ENCODE peak calls at places on chromosomes 4 and X, in five cellular contexts. One of them, this sample, is unnamed. For H3K27me3, the result is how much of the 10 kb centered on the place peaks cover.

GRCh38 chr4:41129128-41129754 is 85.1 kb downstream of the APBB2 start:
- DNase-seq in left ventricle myocardium inferior: no peak
- DNase-seq in Peyer's patch: no peak
- DNase-seq in neural progenitor cell: no peak
- DNase-seq in sigmoid colon: no peak
- DNase-seq in this sample: no peak

GRCh38 chr4:54276633-54277426 is 47.7 kb downstream of the PDGFRA start:
- DNase-seq in Peyer's patch: no peak
- DNase-seq in sigmoid colon: no peak
- DNase-seq in left ventricle myocardium inferior: no peak
- DNase-seq in neural progenitor cell: peak
- DNase-seq in this sample: peak

GRCh38 chr4:43089730-43090129 is 197.2 kb downstream of the GRXCR1 start:
- DNase-seq in neural progenitor cell: no peak
- DNase-seq in sigmoid colon: no peak
- DNase-seq in Peyer's patch: no peak
- DNase-seq in left ventricle myocardium inferior: no peak
- DNase-seq in this sample: no peak

GRCh38 chrX:131063613-131064012 is 5.5 kb downstream of the ARHGAP36 start:
- DNase-seq in sigmoid colon: no peak
- DNase-seq in Peyer's patch: no peak
- DNase-seq in left ventricle myocardium inferior: no peak
- DNase-seq in neural progenitor cell: peak
- DNase-seq in this sample: no peak

GRCh38 chr4:165627548-165627947 is 245.5 kb upstream of the TLL1 start:
- DNase-seq in Peyer's patch: no peak
- DNase-seq in left ventricle myocardium inferior: no peak
- DNase-seq in neural progenitor cell: no peak
- DNase-seq in sigmoid colon: no peak
- DNase-seq in this sample: no peak

GRCh38 chr4:173958445-173958844 is 325.0 kb downstream of the FBXO8 start:
- DNase-seq in left ventricle myocardium inferior: no peak
- DNase-seq in Peyer's patch: no peak
- DNase-seq in sigmoid colon: no peak
- DNase-seq in neural progenitor cell: no peak
- DNase-seq in this sample: no peak

GRCh38 chrX:111164728-111165127 is 68.7 kb downstream of the PAK3 start:
- DNase-seq in neural progenitor cell: peak
- DNase-seq in Peyer's patch: no peak
- DNase-seq in sigmoid colon: no peak
- DNase-seq in left ventricle myocardium inferior: no peak
- DNase-seq in this sample: no peak

GRCh38 chr4:66376921-66377320 is 706.6 kb upstream of the EPHA5 start:
- DNase-seq in neural progenitor cell: no peak
- DNase-seq in Peyer's patch: no peak
- DNase-seq in sigmoid colon: no peak
- DNase-seq in left ventricle myocardium inferior: no peak
- DNase-seq in this sample: no peak

GRCh38 chrX:34918091-34918736 is 24.4 kb upstream of the FAM47B start:
- DNase-seq in neural progenitor cell: no peak
- DNase-seq in left ventricle myocardium inferior: no peak
- DNase-seq in Peyer's patch: no peak
- DNase-seq in sigmoid colon: no peak
- DNase-seq in this sample: no peak

GRCh38 chr4:39047691-39048090 is 14.3 kb upstream of the KLHL5 start:
- DNase-seq in Peyer's patch: no peak
- DNase-seq in left ventricle myocardium inferior: no peak
- DNase-seq in neural progenitor cell: no peak
- DNase-seq in sigmoid colon: no peak
- DNase-seq in this sample: no peak

GRCh38 chr4:173763374-173763773 is 233.3 kb upstream of the HAND2 start:
- DNase-seq in sigmoid colon: no peak
- DNase-seq in left ventricle myocardium inferior: no peak
- DNase-seq in Peyer's patch: no peak
- DNase-seq in neural progenitor cell: no peak
- DNase-seq in this sample: no peak

GRCh38 chr4:37999000-37999745 is 39.0 kb downstream of the PTTG2 start:
- DNase-seq in Peyer's patch: no peak
- DNase-seq in neural progenitor cell: no peak
- DNase-seq in sigmoid colon: no peak
- DNase-seq in left ventricle myocardium inferior: no peak
- DNase-seq in this sample: no peak

DNA sequence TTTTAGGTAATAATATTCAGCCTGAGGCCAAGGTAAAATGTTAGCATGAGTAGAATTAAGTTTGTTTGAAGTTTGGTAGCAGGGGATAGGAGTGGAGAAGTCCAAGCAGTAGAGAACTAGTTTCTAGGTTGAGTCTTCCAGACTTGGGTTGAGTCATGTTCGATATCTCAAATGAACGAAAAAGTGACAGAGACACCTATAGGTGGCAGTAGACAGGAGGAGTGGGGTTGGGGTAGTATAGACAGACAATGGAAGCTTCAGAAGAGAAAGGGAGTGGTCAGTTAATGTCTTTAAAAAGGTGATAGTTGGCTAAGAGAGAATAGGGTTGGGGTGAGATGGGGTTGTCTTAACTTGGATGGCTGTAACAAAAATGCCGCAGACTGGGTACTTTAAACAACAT is 58.7 kb upstream of the EMCN start:
- DNase-seq in neural progenitor cell: no peak
- DNase-seq in Peyer's patch: no peak
- DNase-seq in left ventricle myocardium inferior: no peak
- DNase-seq in sigmoid colon: no peak
- DNase-seq in this sample: no peak
- TF ChIP-seq CTCF in neural progenitor cell: peak
- TF ChIP-seq CTCF in Peyer's patch: no peak
- TF ChIP-seq CTCF in left ventricle myocardium inferior: no peak
- TF ChIP-seq CTCF in sigmoid colon: no peak
- TF ChIP-seq CTCF in this sample: peak

GRCh38 chr4:95545526-95545925 is 3.2 kb downstream of the UNC5C start:
- DNase-seq in neural progenitor cell: no peak
- DNase-seq in sigmoid colon: no peak
- DNase-seq in Peyer's patch: no peak
- DNase-seq in left ventricle myocardium inferior: no peak
- DNase-seq in this sample: no peak

GRCh38 chr4:95547708-95548471 is 883 bp downstream of the UNC5C start:
- DNase-seq in neural progenitor cell: peak
- DNase-seq in left ventricle myocardium inferior: peak
- DNase-seq in sigmoid colon: peak
- DNase-seq in Peyer's patch: no peak
- DNase-seq in this sample: peak

GRCh38 chr4:95548738-95549245 is at the start of gene UNC5C:
- DNase-seq in left ventricle myocardium inferior: peak
- DNase-seq in sigmoid colon: peak
- DNase-seq in neural progenitor cell: peak
- DNase-seq in Peyer's patch: no peak
- DNase-seq in this sample: peak

GRCh38 chr4:95546236-95546635 is 2.5 kb downstream of the UNC5C start:
- DNase-seq in Peyer's patch: no peak
- DNase-seq in neural progenitor cell: no peak
- DNase-seq in left ventricle myocardium inferior: no peak
- DNase-seq in sigmoid colon: no peak
- DNase-seq in this sample: no peak

DNA sequence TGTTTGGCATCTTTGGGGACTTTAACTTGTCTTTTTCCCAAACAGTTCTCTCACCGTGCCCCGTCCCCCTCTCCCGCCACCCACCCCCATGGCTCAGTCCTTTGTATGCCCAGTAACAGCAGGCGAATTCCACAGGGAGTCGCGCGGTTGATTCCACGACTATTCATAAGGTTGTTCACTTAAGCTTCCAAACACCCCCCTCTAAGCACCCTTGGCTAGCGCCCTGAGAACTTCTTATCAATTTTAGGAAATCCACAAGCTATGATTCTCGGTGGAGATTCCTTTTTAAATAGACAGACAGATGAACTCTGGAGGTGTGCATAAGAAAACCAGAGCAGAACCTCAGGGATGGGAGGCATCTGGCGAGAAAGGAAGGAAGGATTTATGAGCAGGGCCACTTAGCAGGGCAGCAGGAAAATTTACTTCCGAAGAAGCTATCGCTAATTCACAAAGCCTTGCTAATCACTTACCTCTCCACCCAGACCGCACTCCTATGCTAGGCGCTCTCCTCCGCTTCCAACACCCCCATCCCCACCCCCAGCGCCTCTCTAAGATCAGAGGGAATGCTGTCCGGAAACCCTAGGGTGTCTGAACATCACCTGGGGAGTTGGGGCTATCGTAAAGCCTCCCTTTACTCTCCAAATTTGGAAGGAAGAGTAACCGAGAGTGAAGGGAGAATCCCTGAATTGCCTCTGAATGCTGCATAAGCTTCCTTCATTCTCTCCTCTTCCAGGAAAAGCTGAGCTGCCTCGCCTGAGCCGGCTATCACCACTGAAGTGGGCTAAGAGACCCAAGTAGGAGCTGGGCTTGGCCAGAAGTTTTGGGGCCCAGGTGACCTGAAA is 1.7 kb downstream of the UNC5C start:
- DNase-seq in sigmoid colon: no peak
- DNase-seq in neural progenitor cell: peak
- DNase-seq in left ventricle myocardium inferior: no peak
- DNase-seq in Peyer's patch: no peak
- DNase-seq in this sample: no peak
- H3K4me3 ChIP-seq in sigmoid colon: peak
- H3K4me3 ChIP-seq in neural progenitor cell: peak
- H3K4me3 ChIP-seq in left ventricle myocardium inferior: peak
- H3K4me3 ChIP-seq in Peyer's patch: peak
- H3K4me3 ChIP-seq in this sample: no peak

DNA sequence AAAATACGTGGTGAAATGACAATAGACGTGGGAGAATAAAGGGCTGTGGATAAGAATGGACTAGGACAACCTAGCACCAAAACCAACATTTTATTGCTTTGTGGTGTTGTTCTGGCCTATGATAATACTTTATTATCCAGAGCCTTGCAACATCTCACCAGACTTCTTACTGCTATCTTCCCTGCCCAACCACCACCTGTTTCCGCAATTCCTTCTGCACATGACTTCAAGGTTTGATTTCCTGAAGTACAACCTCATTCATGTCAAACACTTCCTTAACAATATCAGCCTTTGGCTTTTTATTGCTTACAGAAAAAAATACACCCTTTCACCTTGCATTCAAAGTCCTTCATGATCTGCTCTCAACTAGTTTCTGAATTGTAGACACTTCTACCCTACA is 84.8 kb downstream of the RTL3 start:
- DNase-seq in sigmoid colon: no peak
- DNase-seq in neural progenitor cell: no peak
- DNase-seq in left ventricle myocardium inferior: no peak
- DNase-seq in Peyer's patch: no peak
- DNase-seq in this sample: no peak
- H3K27me3 ChIP-seq in sigmoid colon: under half
- H3K27me3 ChIP-seq in neural progenitor cell: under half
- H3K27me3 ChIP-seq in left ventricle myocardium inferior: under half
- H3K27me3 ChIP-seq in Peyer's patch: under half
- H3K27me3 ChIP-seq in this sample: under half

DNA sequence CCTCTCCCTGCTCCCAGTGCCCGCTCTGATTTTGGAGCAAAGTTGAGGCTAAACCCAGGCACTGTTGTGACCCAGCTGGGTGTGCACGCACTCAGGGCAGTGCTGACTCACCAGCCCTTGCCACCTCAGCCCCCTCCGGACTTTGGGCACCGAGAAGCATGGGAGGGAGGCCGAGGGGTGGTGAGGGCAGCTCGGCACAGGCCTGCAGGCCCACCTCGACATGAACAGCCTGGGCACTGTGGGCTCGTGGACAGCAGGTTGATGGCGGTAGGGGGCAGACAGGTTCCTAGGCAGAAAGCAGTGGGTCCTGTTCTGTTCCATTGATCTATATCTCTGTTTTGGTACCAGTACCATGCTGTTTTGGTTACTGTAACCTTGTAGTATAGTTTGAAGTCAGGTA is 30.9 kb downstream of the TIGD4 start:
- DNase-seq in neural progenitor cell: no peak
- DNase-seq in sigmoid colon: no peak
- DNase-seq in left ventricle myocardium inferior: no peak
- DNase-seq in Peyer's patch: no peak
- DNase-seq in this sample: no peak
- TF ChIP-seq CTCF in neural progenitor cell: no peak
- TF ChIP-seq CTCF in sigmoid colon: no peak
- TF ChIP-seq CTCF in left ventricle myocardium inferior: no peak
- TF ChIP-seq CTCF in Peyer's patch: no peak
- TF ChIP-seq CTCF in this sample: no peak

GRCh38 chrX:123728554-123728953 is 4.3 kb downstream of the THOC2 start:
- DNase-seq in sigmoid colon: no peak
- DNase-seq in left ventricle myocardium inferior: no peak
- DNase-seq in neural progenitor cell: no peak
- DNase-seq in Peyer's patch: no peak
- DNase-seq in this sample: no peak
- H3K4me3 ChIP-seq in sigmoid colon: no peak
- H3K4me3 ChIP-seq in left ventricle myocardium inferior: no peak
- H3K4me3 ChIP-seq in neural progenitor cell: no peak
- H3K4me3 ChIP-seq in Peyer's patch: no peak
- H3K4me3 ChIP-seq in this sample: no peak

DNA sequence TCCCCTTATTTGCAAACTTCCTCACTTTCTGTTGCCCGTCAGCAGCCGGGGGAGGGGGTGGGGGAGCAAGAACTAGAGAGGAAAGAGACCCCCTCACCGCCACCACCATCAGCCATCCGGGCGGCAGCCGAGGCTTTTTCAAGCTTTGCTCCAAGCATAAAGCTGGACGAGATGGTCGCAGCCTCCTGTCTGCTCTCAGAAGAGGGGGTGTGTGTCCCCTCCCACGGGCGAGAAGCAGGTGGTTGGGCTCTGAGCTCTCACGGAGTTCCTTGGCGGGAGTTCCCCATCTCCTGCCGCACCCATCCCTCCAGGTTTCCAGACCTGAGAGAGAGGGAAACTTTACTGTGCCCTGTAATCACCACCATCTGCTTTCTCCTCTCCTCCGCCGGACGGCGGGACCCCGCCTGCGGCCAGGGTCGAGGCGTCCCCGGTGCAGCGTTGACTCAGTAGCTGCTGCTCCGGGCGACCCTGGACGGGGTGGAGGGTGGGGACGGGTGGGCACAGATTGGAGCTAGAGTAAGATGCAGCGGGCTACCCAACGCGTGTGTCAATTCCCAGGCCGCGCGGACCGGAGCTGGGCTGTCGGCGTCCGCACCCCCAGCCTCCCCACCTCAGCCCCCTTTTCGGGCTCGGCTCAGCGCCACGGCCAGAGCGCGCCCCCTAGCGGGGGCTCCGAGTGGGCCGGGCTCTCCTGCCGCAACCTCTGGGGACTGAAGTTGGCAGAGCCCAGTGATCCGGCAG is 4.8 kb upstream of the ARX start:
- DNase-seq in left ventricle myocardium inferior: no peak
- DNase-seq in Peyer's patch: no peak
- DNase-seq in neural progenitor cell: peak
- DNase-seq in sigmoid colon: no peak
- DNase-seq in this sample: peak
- H3K27me3 ChIP-seq in left ventricle myocardium inferior: half or more
- H3K27me3 ChIP-seq in Peyer's patch: under half
- H3K27me3 ChIP-seq in neural progenitor cell: half or more
- H3K27me3 ChIP-seq in sigmoid colon: half or more
- H3K27me3 ChIP-seq in this sample: under half

This sample was measured in GM06990.